ENCODE peak calls at places on chromosomes 4 and X, in seven cellular contexts. U is tibial nerve, S is kidney, E is adrenal gland, D is ovary, X is GM23338, P is GM12864. H is an unnamed sample.

GRCh38 chr4:147057631-147057980 is 111.9 kb upstream of the TTC29 start:
- DNase-seq in U (no peak), S (no peak), E (no peak), D (no peak), X (peak; percentile 17), P (no peak), H (peak; percentile 41)

GRCh38 chr4:178137732-178138471 is 695.7 kb upstream of the AGA start:
- DNase-seq in U (no peak), S (no peak), E (no peak), D (no peak), X (no peak), P (no peak), H (no peak)

GRCh38 chr4:169311643-169312365 is 41.0 kb upstream of the SH3RF1 start:
- DNase-seq in U (no peak), S (no peak), E (peak; percentile 20), D (no peak), X (peak; percentile 94), P (no peak), H (peak; percentile 53)

GRCh38 chr4:149749769-149750168 is 65.9 kb downstream of the IQCM start:
- DNase-seq in U (no peak), S (no peak), E (no peak), D (no peak), X (no peak), P (no peak), H (no peak)

GRCh38 chr4:81807386-81807785 is 335.7 kb upstream of the RASGEF1B start:
- DNase-seq in U (no peak), S (no peak), E (no peak), D (no peak), X (no peak), P (no peak), H (no peak)

GRCh38 chrX:3699841-3700381 is 13.5 kb downstream of the PRKX start:
- DNase-seq in U (no peak), S (no peak), E (no peak), D (no peak), X (no peak), P (no peak), H (no peak)

GRCh38 chrX:1468250-1468772 is 15.6 kb upstream of the ASMTL start:
- DNase-seq in U (no peak), S (peak; percentile 79), E (no peak), D (no peak), X (no peak), P (no peak), H (peak; percentile 68)

GRCh38 chrX:74422576-74423288 is 1.4 kb downstream of the SLC16A2 start:
- DNase-seq in U (peak; percentile 20), S (peak; percentile 88), E (peak; percentile 83), D (peak; percentile 71), X (peak; percentile 65), P (no peak), H (peak; percentile 69)

GRCh38 chrX:87518504-87518903 is 902 bp downstream of the KLHL4 start:
- DNase-seq in U (no peak), S (no peak), E (no peak), D (no peak), X (no peak), P (no peak), H (no peak)

GRCh38 chr4:37487668-37488067 is 198.5 kb downstream of the RELL1 start:
- DNase-seq in U (no peak), S (no peak), E (no peak), D (no peak), X (no peak), P (no peak), H (no peak)

GRCh38 chrX:110987292-110987691 is 108.7 kb upstream of the PAK3 start:
- DNase-seq in U (no peak), S (no peak), E (no peak), D (no peak), X (peak; percentile 51), P (no peak), H (no peak)

GRCh38 chrX:74286950-74287349 is 17.0 kb upstream of the ZCCHC13 start:
- DNase-seq in U (no peak), S (no peak), E (no peak), D (no peak), X (no peak), P (no peak), H (peak; percentile 47)

GRCh38 chrX:94400488-94400887 is 726.5 kb downstream of the FAM133A start:
- DNase-seq in U (no peak), S (no peak), E (no peak), D (no peak), X (peak; percentile 34), P (peak; percentile 15), H (no peak)

GRCh38 chrX:20311505-20311904 is 44.8 kb upstream of the RPS6KA3 start:
- DNase-seq in U (no peak), S (no peak), E (no peak), D (no peak), X (no peak), P (no peak), H (no peak)

GRCh38 chr4:119026662-119027444 is 108.8 kb upstream of the MYOZ2 start:
- DNase-seq in U (no peak), S (no peak), E (no peak), D (no peak), X (peak; percentile 19), P (no peak), H (peak; percentile 69)

GRCh38 chr4:155758500-155759371 is at the start of gene GUCY1B1:
- DNase-seq in U (peak; percentile 78), S (peak; percentile 98), E (peak; percentile 79), D (peak; percentile 93), X (peak; percentile 95), P (peak; percentile 10), H (peak; percentile 94)

GRCh38 chrX:48942895-48943294 is 14.5 kb downstream of the OTUD5 start:
- DNase-seq in U (no peak), S (no peak), E (no peak), D (no peak), X (no peak), P (no peak), H (no peak)

GRCh38 chr4:73019462-73020047 is 50.0 kb downstream of the COX18 start:
- DNase-seq in U (no peak), S (no peak), E (no peak), D (no peak), X (peak; percentile 78), P (no peak), H (peak; percentile 51)

GRCh38 chr4:108536577-108536976 is 83.8 kb upstream of the RPL34 start:
- DNase-seq in U (no peak), S (no peak), E (no peak), D (no peak), X (no peak), P (no peak), H (no peak)
- TF ChIP-seq CTCF in U (no peak), S (no peak), E (no peak), D (no peak), X (no peak), P (no peak), H (no peak)

GRCh38 chr4:121693450-121693849 is 3.3 kb downstream of the ANXA5 start:
- DNase-seq in U (no peak), S (no peak), E (no peak), D (no peak), X (no peak), P (no peak), H (no peak)
- H3K4me3 ChIP-seq in U (no peak overlapping the region), S (no peak overlapping the region), E (no peak overlapping the region), D (no peak overlapping the region), X (no peak overlapping the region), P (no peak overlapping the region), H (peak overlapping the region; percentile 90)

GRCh38 chr4:77044458-77045124 is 31.2 kb downstream of the CCNI start:
- DNase-seq in U (no peak), S (no peak), E (no peak), D (no peak), X (peak; percentile 78), P (no peak), H (peak; percentile 70)

GRCh38 chr4:77043507-77044131 is 32.2 kb downstream of the CCNI start:
- DNase-seq in U (no peak), S (no peak), E (no peak), D (no peak), X (no peak), P (no peak), H (peak; percentile 81)

GRCh38 chr4:77040856-77041576 is 34.8 kb downstream of the CCNI start:
- DNase-seq in U (no peak), S (no peak), E (no peak), D (no peak), X (no peak), P (no peak), H (no peak)

GRCh38 chr4:77047037-77047436 is 28.8 kb downstream of the CCNI start:
- DNase-seq in U (no peak), S (no peak), E (no peak), D (no peak), X (peak; percentile 21), P (no peak), H (no peak)

GRCh38 chr4:77045490-77045889 is 30.3 kb downstream of the CCNI start:
- DNase-seq in U (no peak), S (no peak), E (no peak), D (no peak), X (peak; percentile 66), P (no peak), H (no peak)
- TF ChIP-seq CTCF in U (no peak), S (no peak), E (peak; percentile 7), D (no peak), X (peak; percentile 44), P (no peak), H (peak; percentile 40)

DNA sequence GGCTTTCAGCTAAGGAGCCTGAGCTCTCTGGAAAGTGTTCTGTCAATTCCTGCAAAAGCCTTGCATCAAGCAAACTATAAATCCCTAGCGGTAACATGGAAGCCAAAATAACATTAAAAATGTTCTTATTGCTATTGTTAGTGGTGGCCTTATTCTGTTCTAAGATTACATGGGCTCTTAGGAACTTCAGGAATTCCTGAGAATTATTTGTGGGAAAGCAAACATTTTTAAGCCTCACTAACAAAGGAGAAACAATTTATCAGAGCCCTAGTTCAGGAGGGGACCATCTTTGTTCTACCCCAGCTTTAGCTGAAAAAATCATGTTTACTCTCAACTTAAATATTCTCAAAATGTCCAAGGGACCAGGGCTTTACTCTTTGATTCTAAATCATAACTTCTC is 119.6 kb downstream of the PAPSS1 start:
- DNase-seq in U (no peak), S (no peak), E (no peak), D (no peak), X (peak; percentile 11), P (no peak), H (peak; percentile 89)
- H3K4me3 ChIP-seq in U (no peak overlapping the region), S (no peak overlapping the region), E (no peak overlapping the region), D (no peak overlapping the region), X (no peak overlapping the region), P (no peak overlapping the region), H (no peak overlapping the region)

DNA sequence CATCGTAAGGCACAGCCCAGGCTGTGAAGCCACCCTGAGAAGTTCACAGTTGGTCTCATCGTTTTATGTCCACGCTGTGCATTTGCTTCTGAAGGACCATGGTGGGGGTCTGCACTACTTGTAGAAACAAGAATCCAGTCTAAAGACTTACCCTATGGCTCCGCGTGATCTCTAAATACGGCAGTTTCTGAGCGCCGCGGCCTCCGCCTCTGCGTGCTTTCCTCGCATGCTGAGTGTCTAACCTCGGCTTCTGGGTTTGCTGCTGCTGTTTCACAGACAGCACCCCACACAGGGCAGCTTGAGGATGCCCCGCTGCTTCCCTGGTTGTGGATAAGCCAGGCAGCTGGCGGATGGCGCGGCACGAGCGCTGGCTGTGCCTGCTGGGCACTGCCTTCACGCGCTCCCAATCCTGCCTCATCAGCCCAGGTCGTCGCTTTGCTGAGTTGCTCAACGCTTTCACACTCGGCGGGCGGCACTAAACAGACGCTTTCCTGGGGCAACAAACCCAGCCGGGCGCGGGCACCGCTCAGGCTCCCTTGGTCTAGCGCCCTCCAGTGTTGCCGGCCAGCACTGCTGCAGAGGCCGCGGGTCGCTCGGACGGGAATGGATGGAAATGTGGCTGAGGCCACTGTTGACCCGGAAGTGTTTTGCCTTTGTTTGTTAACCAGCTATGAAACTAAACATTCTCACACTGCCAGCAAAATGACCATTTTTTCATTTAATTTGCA is 39.2 kb downstream of the FGFRL1 start:
- DNase-seq in U (no peak), S (peak; percentile 69), E (no peak), D (no peak), X (no peak), P (no peak), H (no peak)
- TF ChIP-seq CTCF in U (no peak), S (peak; percentile 9), E (peak; percentile 37), D (no peak), X (no peak), P (no peak), H (peak; percentile 24)

H was measured in AG10803.